ENCODE peak calls at places on chromosomes 16 and 17, in seven cellular contexts. X, L, U, S, W, Y and Q are unnamed samples.

GRCh38 chr16:73956592-73957495 is 339.8 kb upstream of the PSMD7 start:
- DNase-seq in W (peak; percentile 70), X (no peak), L (peak; percentile 54), S (peak; percentile 33), U (peak; percentile 23), Y (peak; percentile 16), Q (peak; percentile 44)

GRCh38 chr17:66250686-66251085 is 21.5 kb upstream of the APOH start:
- DNase-seq in X (no peak), L (no peak), U (no peak), Y (no peak), S (no peak), W (no peak), Q (no peak)

GRCh38 chr17:68462381-68463210 is 5.3 kb upstream of the WIPI1 start:
- DNase-seq in X (peak; percentile 31), W (peak; percentile 87), U (peak; percentile 42), S (peak; percentile 74), Y (peak; percentile 61), L (peak; percentile 77), Q (peak; percentile 80)

GRCh38 chr17:7634384-7634783 is 4.4 kb downstream of the SHBG start:
- DNase-seq in L (no peak), Y (no peak), W (peak; percentile 72), U (no peak), X (no peak), S (peak; percentile 46), Q (peak; percentile 70)

GRCh38 chr16:67022531-67023214 is 6.3 kb upstream of the CBFB start:
- DNase-seq in Y (no peak), W (peak; percentile 43), U (peak; percentile 68), L (peak; percentile 26), X (no peak), S (no peak), Q (no peak)

GRCh38 chr17:80991645-80992076 is at the start of gene CHMP6:
- DNase-seq in L (peak; percentile 79), Y (peak; percentile 73), W (peak; percentile 85), S (peak; percentile 86), U (peak; percentile 66), X (no peak), Q (peak; percentile 86)

GRCh38 chr16:83354015-83354414 is 453.8 kb upstream of the HSBP1 start:
- DNase-seq in S (peak; percentile 29), W (no peak), X (no peak), U (no peak), L (no peak), Y (no peak), Q (no peak)

GRCh38 chr17:5561736-5562135 is 22.6 kb downstream of the NLRP1 start:
- DNase-seq in W (no peak), L (no peak), U (no peak), Y (no peak), X (no peak), S (no peak), Q (no peak)

GRCh38 chr17:17314501-17315071 is 11.4 kb downstream of the NT5M start:
- DNase-seq in Y (no peak), S (no peak), L (peak; percentile 8), X (no peak), U (no peak), W (no peak), Q (no peak)

GRCh38 chr16:49679085-49679484 is 176.8 kb downstream of the ZNF423 start:
- DNase-seq in W (no peak), U (no peak), L (no peak), Y (no peak), X (no peak), S (no peak), Q (no peak)

GRCh38 chr16:13165024-13165423 is 263.6 kb downstream of the SHISA9 start:
- DNase-seq in W (no peak), X (no peak), L (no peak), U (no peak), Y (no peak), S (no peak), Q (no peak)

GRCh38 chr16:20849587-20850390 is 43.5 kb downstream of the REXO5 start:
- DNase-seq in W (peak; percentile 76), U (peak; percentile 32), X (peak; percentile 19), Y (peak; percentile 36), L (peak; percentile 75), S (peak; percentile 69), Q (peak; percentile 46)

GRCh38 chr17:67021718-67022450 is 22.5 kb upstream of the CACNG1 start:
- DNase-seq in W (no peak), L (no peak), X (no peak), S (no peak), Y (no peak), U (no peak), Q (no peak)

GRCh38 chr17:78935419-78936323 is 10.5 kb upstream of the TIMP2 start:
- DNase-seq in L (peak; percentile 41), X (no peak), W (peak; percentile 98), U (peak; percentile 97), Y (no peak), S (peak; percentile 78), Q (peak; percentile 26)